ENCODE peak calls at places on chromosomes 16 and 17, in ten cellular contexts. One of them, this sample, is unnamed.

GRCh38 chr16:52383640-52384292 is 163.2 kb downstream of the TOX3 start:
- DNase-seq in colonic mucosa: no peak
- DNase-seq in neural crest cell: no peak
- DNase-seq in breast epithelium: no peak
- DNase-seq in CD8-positive, alpha-beta T cell: no peak
- DNase-seq in brain microvascular endothelial cell: no peak
- DNase-seq in GM13977: no peak
- DNase-seq in A549: no peak
- DNase-seq in CD4-positive, alpha-beta T cell: no peak
- DNase-seq in mammary epithelial cell: no peak
- DNase-seq in this sample: no peak

GRCh38 chr16:10738231-10739077 is 5.2 kb upstream of the NUBP1 start:
- DNase-seq in breast epithelium: no peak
- DNase-seq in GM13977: peak; percentile 69
- DNase-seq in brain microvascular endothelial cell: peak; percentile 81
- DNase-seq in mammary epithelial cell: peak; percentile 89
- DNase-seq in A549: peak; percentile 84
- DNase-seq in CD8-positive, alpha-beta T cell: no peak
- DNase-seq in CD4-positive, alpha-beta T cell: no peak
- DNase-seq in neural crest cell: no peak
- DNase-seq in colonic mucosa: no peak
- DNase-seq in this sample: peak; percentile 69

GRCh38 chr17:28549274-28550132 is 2.9 kb downstream of the UNC119 start:
- DNase-seq in A549: no peak
- DNase-seq in colonic mucosa: no peak
- DNase-seq in GM13977: peak; percentile 83
- DNase-seq in brain microvascular endothelial cell: no peak
- DNase-seq in neural crest cell: no peak
- DNase-seq in breast epithelium: no peak
- DNase-seq in CD4-positive, alpha-beta T cell: peak; percentile 55
- DNase-seq in CD8-positive, alpha-beta T cell: peak; percentile 51
- DNase-seq in mammary epithelial cell: no peak
- DNase-seq in this sample: no peak

GRCh38 chr16:25838724-25839186 is 147.0 kb downstream of the HS3ST4 start:
- DNase-seq in CD4-positive, alpha-beta T cell: peak; percentile 1
- DNase-seq in breast epithelium: no peak
- DNase-seq in GM13977: peak; percentile 24
- DNase-seq in neural crest cell: peak; percentile 31
- DNase-seq in colonic mucosa: peak; percentile 20
- DNase-seq in A549: peak; percentile 48
- DNase-seq in CD8-positive, alpha-beta T cell: peak; percentile 13
- DNase-seq in mammary epithelial cell: peak; percentile 13
- DNase-seq in brain microvascular endothelial cell: peak; percentile 33
- DNase-seq in this sample: no peak

GRCh38 chr17:39863918-39864746 is at the start of gene IKZF3:
- DNase-seq in CD4-positive, alpha-beta T cell: peak; percentile 73
- DNase-seq in CD8-positive, alpha-beta T cell: peak; percentile 75
- DNase-seq in mammary epithelial cell: peak; percentile 68
- DNase-seq in neural crest cell: peak; percentile 49
- DNase-seq in A549: peak; percentile 62
- DNase-seq in GM13977: peak; percentile 73
- DNase-seq in brain microvascular endothelial cell: no peak
- DNase-seq in colonic mucosa: peak; percentile 70
- DNase-seq in breast epithelium: peak; percentile 79
- DNase-seq in this sample: no peak

GRCh38 chr17:43906951-43907424 is 348 bp downstream of the MPP2 start:
- DNase-seq in CD8-positive, alpha-beta T cell: no peak
- DNase-seq in GM13977: no peak
- DNase-seq in mammary epithelial cell: no peak
- DNase-seq in brain microvascular endothelial cell: no peak
- DNase-seq in neural crest cell: no peak
- DNase-seq in colonic mucosa: no peak
- DNase-seq in breast epithelium: no peak
- DNase-seq in CD4-positive, alpha-beta T cell: no peak
- DNase-seq in A549: no peak
- DNase-seq in this sample: no peak

GRCh38 chr16:65658339-65659275 is 536.7 kb upstream of the CDH11 start:
- DNase-seq in GM13977: no peak
- DNase-seq in CD8-positive, alpha-beta T cell: no peak
- DNase-seq in neural crest cell: no peak
- DNase-seq in mammary epithelial cell: peak; percentile 95
- DNase-seq in colonic mucosa: no peak
- DNase-seq in breast epithelium: no peak
- DNase-seq in A549: peak; percentile 18
- DNase-seq in CD4-positive, alpha-beta T cell: no peak
- DNase-seq in brain microvascular endothelial cell: peak; percentile 77
- DNase-seq in this sample: no peak

GRCh38 chr16:54458923-54459322 is 172.3 kb upstream of the IRX3 start:
- DNase-seq in A549: no peak
- DNase-seq in GM13977: no peak
- DNase-seq in CD8-positive, alpha-beta T cell: no peak
- DNase-seq in breast epithelium: no peak
- DNase-seq in colonic mucosa: no peak
- DNase-seq in brain microvascular endothelial cell: no peak
- DNase-seq in neural crest cell: no peak
- DNase-seq in CD4-positive, alpha-beta T cell: no peak
- DNase-seq in mammary epithelial cell: no peak
- DNase-seq in this sample: no peak

GRCh38 chr16:72997141-72997542 is 50.8 kb downstream of the ZFHX3 start:
- DNase-seq in CD8-positive, alpha-beta T cell: no peak
- DNase-seq in breast epithelium: no peak
- DNase-seq in CD4-positive, alpha-beta T cell: no peak
- DNase-seq in neural crest cell: no peak
- DNase-seq in colonic mucosa: peak; percentile 33
- DNase-seq in GM13977: no peak
- DNase-seq in A549: no peak
- DNase-seq in mammary epithelial cell: peak; percentile 54
- DNase-seq in brain microvascular endothelial cell: no peak
- DNase-seq in this sample: no peak

GRCh38 chr16:88538366-88539060 is 31.7 kb upstream of the ZC3H18 start:
- DNase-seq in brain microvascular endothelial cell: no peak
- DNase-seq in A549: no peak
- DNase-seq in CD8-positive, alpha-beta T cell: no peak
- DNase-seq in colonic mucosa: no peak
- DNase-seq in CD4-positive, alpha-beta T cell: no peak
- DNase-seq in GM13977: no peak
- DNase-seq in neural crest cell: no peak
- DNase-seq in breast epithelium: no peak
- DNase-seq in mammary epithelial cell: no peak
- DNase-seq in this sample: no peak

GRCh38 chr16:87746178-87746577 is 19.6 kb downstream of the KLHDC4 start:
- DNase-seq in GM13977: no peak
- DNase-seq in brain microvascular endothelial cell: no peak
- DNase-seq in neural crest cell: no peak
- DNase-seq in A549: no peak
- DNase-seq in CD4-positive, alpha-beta T cell: no peak
- DNase-seq in mammary epithelial cell: no peak
- DNase-seq in colonic mucosa: no peak
- DNase-seq in CD8-positive, alpha-beta T cell: no peak
- DNase-seq in breast epithelium: no peak
- DNase-seq in this sample: no peak

DNA sequence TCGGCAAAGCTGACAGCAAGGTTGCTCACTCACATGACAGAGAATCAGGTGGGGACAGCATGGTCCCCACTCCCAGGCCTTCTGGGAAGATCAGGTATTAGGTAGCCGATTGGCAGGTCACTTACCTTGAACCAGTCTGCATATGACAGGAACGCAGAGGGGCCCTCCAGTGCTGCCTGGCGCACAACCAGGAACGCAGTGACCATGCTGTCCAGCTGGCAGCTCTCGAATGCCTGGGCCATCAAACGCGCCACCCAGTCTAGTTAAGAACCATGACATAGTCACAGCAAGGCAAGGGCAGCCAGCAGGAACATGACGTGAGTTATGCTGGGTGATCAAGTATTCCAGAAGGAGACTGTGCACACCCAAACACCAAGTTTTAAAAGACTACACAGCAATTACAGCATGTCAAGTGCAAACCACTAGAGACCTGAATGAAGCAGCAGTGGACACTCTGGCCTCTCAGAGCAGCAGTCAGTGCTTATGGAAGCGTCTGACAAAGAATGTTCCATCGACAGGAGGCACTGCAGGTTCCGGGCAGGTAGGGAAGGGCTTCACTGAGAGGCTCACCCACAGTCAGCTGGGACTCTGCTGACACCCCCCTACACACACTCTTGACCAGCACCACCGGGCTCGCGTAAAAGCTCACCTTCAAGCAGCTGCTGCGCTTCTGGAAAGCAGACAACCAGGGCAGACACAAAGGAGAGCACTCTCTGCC is 25.0 kb downstream of the FANCA start:
- DNase-seq in CD8-positive, alpha-beta T cell: no peak
- DNase-seq in GM13977: no peak
- DNase-seq in breast epithelium: no peak
- DNase-seq in A549: no peak
- DNase-seq in colonic mucosa: no peak
- DNase-seq in brain microvascular endothelial cell: no peak
- DNase-seq in neural crest cell: no peak
- DNase-seq in mammary epithelial cell: no peak
- DNase-seq in CD4-positive, alpha-beta T cell: no peak
- DNase-seq in this sample: no peak
- TF ChIP-seq CTCF in CD8-positive, alpha-beta T cell: no peak
- TF ChIP-seq CTCF in GM13977: no peak
- TF ChIP-seq CTCF in breast epithelium: no peak
- TF ChIP-seq CTCF in A549: no peak
- TF ChIP-seq CTCF in colonic mucosa: no peak
- TF ChIP-seq CTCF in brain microvascular endothelial cell: no peak
- TF ChIP-seq CTCF in neural crest cell: no peak
- TF ChIP-seq CTCF in mammary epithelial cell: no peak
- TF ChIP-seq CTCF in CD4-positive, alpha-beta T cell: no peak
- TF ChIP-seq CTCF in this sample: no peak

GRCh38 chr17:56481654-56482053 is 111.8 kb upstream of the NOG start:
- DNase-seq in brain microvascular endothelial cell: no peak
- DNase-seq in A549: no peak
- DNase-seq in CD4-positive, alpha-beta T cell: no peak
- DNase-seq in neural crest cell: no peak
- DNase-seq in GM13977: no peak
- DNase-seq in CD8-positive, alpha-beta T cell: no peak
- DNase-seq in mammary epithelial cell: no peak
- DNase-seq in colonic mucosa: no peak
- DNase-seq in breast epithelium: no peak
- DNase-seq in this sample: no peak

GRCh38 chr17:56475121-56475520 is 118.4 kb upstream of the NOG start:
- DNase-seq in GM13977: no peak
- DNase-seq in breast epithelium: no peak
- DNase-seq in A549: no peak
- DNase-seq in CD4-positive, alpha-beta T cell: no peak
- DNase-seq in brain microvascular endothelial cell: no peak
- DNase-seq in CD8-positive, alpha-beta T cell: no peak
- DNase-seq in neural crest cell: no peak
- DNase-seq in mammary epithelial cell: no peak
- DNase-seq in colonic mucosa: no peak
- DNase-seq in this sample: no peak

GRCh38 chr17:56482229-56482628 is 111.3 kb upstream of the NOG start:
- DNase-seq in brain microvascular endothelial cell: no peak
- DNase-seq in breast epithelium: no peak
- DNase-seq in neural crest cell: no peak
- DNase-seq in CD4-positive, alpha-beta T cell: no peak
- DNase-seq in GM13977: no peak
- DNase-seq in colonic mucosa: no peak
- DNase-seq in mammary epithelial cell: no peak
- DNase-seq in CD8-positive, alpha-beta T cell: no peak
- DNase-seq in A549: no peak
- DNase-seq in this sample: no peak

GRCh38 chr17:56478836-56479447 is 114.6 kb upstream of the NOG start:
- DNase-seq in breast epithelium: no peak
- DNase-seq in CD4-positive, alpha-beta T cell: no peak
- DNase-seq in neural crest cell: no peak
- DNase-seq in mammary epithelial cell: peak; percentile 32
- DNase-seq in colonic mucosa: peak; percentile 20
- DNase-seq in GM13977: peak; percentile 19
- DNase-seq in CD8-positive, alpha-beta T cell: no peak
- DNase-seq in brain microvascular endothelial cell: peak; percentile 9
- DNase-seq in A549: peak; percentile 53
- DNase-seq in this sample: no peak
- TF ChIP-seq CTCF in breast epithelium: no peak
- TF ChIP-seq CTCF in CD4-positive, alpha-beta T cell: peak; percentile 19
- TF ChIP-seq CTCF in neural crest cell: peak; percentile 68
- TF ChIP-seq CTCF in mammary epithelial cell: peak; percentile 59
- TF ChIP-seq CTCF in colonic mucosa: peak; percentile 21
- TF ChIP-seq CTCF in GM13977: peak; percentile 61
- TF ChIP-seq CTCF in CD8-positive, alpha-beta T cell: peak; percentile 55
- TF ChIP-seq CTCF in brain microvascular endothelial cell: peak; percentile 54
- TF ChIP-seq CTCF in A549: peak; percentile 59
- TF ChIP-seq CTCF in this sample: peak; percentile 47

GRCh38 chr17:71441098-71441497 is 679.7 kb upstream of the SOX9 start:
- DNase-seq in mammary epithelial cell: peak; percentile 94
- DNase-seq in A549: peak; percentile 90
- DNase-seq in colonic mucosa: peak; percentile 24
- DNase-seq in GM13977: no peak
- DNase-seq in CD4-positive, alpha-beta T cell: no peak
- DNase-seq in brain microvascular endothelial cell: peak; percentile 92
- DNase-seq in neural crest cell: no peak
- DNase-seq in breast epithelium: no peak
- DNase-seq in CD8-positive, alpha-beta T cell: no peak
- DNase-seq in this sample: no peak

GRCh38 chr17:71436479-71436878 is 684.3 kb upstream of the SOX9 start:
- DNase-seq in colonic mucosa: no peak
- DNase-seq in mammary epithelial cell: peak; percentile 60
- DNase-seq in CD4-positive, alpha-beta T cell: no peak
- DNase-seq in neural crest cell: no peak
- DNase-seq in A549: no peak
- DNase-seq in brain microvascular endothelial cell: no peak
- DNase-seq in GM13977: no peak
- DNase-seq in breast epithelium: no peak
- DNase-seq in CD8-positive, alpha-beta T cell: no peak
- DNase-seq in this sample: no peak

GRCh38 chr17:71440513-71440912 is 680.3 kb upstream of the SOX9 start:
- DNase-seq in neural crest cell: no peak
- DNase-seq in mammary epithelial cell: no peak
- DNase-seq in CD4-positive, alpha-beta T cell: no peak
- DNase-seq in CD8-positive, alpha-beta T cell: no peak
- DNase-seq in breast epithelium: no peak
- DNase-seq in brain microvascular endothelial cell: no peak
- DNase-seq in A549: peak; percentile 47
- DNase-seq in colonic mucosa: peak; percentile 26
- DNase-seq in GM13977: no peak
- DNase-seq in this sample: no peak

GRCh38 chr17:71437176-71437575 is 683.6 kb upstream of the SOX9 start:
- DNase-seq in CD4-positive, alpha-beta T cell: no peak
- DNase-seq in colonic mucosa: no peak
- DNase-seq in breast epithelium: no peak
- DNase-seq in neural crest cell: no peak
- DNase-seq in GM13977: no peak
- DNase-seq in A549: no peak
- DNase-seq in brain microvascular endothelial cell: no peak
- DNase-seq in CD8-positive, alpha-beta T cell: no peak
- DNase-seq in mammary epithelial cell: no peak
- DNase-seq in this sample: no peak

GRCh38 chr17:71438631-71439146 is 682.1 kb upstream of the SOX9 start:
- DNase-seq in mammary epithelial cell: peak; percentile 96
- DNase-seq in neural crest cell: no peak
- DNase-seq in brain microvascular endothelial cell: peak; percentile 94
- DNase-seq in CD8-positive, alpha-beta T cell: no peak
- DNase-seq in CD4-positive, alpha-beta T cell: no peak
- DNase-seq in GM13977: no peak
- DNase-seq in A549: peak; percentile 84
- DNase-seq in breast epithelium: no peak
- DNase-seq in colonic mucosa: no peak
- DNase-seq in this sample: no peak
- TF ChIP-seq CTCF in mammary epithelial cell: no peak
- TF ChIP-seq CTCF in neural crest cell: no peak
- TF ChIP-seq CTCF in brain microvascular endothelial cell: no peak
- TF ChIP-seq CTCF in CD8-positive, alpha-beta T cell: no peak
- TF ChIP-seq CTCF in CD4-positive, alpha-beta T cell: no peak
- TF ChIP-seq CTCF in GM13977: no peak
- TF ChIP-seq CTCF in A549: peak; percentile 38
- TF ChIP-seq CTCF in breast epithelium: no peak
- TF ChIP-seq CTCF in colonic mucosa: no peak
- TF ChIP-seq CTCF in this sample: peak; percentile 32

GRCh38 chr17:41496803-41497484 is 7.2 kb upstream of the KRT36 start:
- DNase-seq in mammary epithelial cell: peak; percentile 88
- DNase-seq in colonic mucosa: peak; percentile 90
- DNase-seq in CD4-positive, alpha-beta T cell: peak; percentile 33
- DNase-seq in A549: peak; percentile 91
- DNase-seq in GM13977: peak; percentile 71
- DNase-seq in CD8-positive, alpha-beta T cell: peak; percentile 46
- DNase-seq in neural crest cell: peak; percentile 56
- DNase-seq in breast epithelium: peak; percentile 86
- DNase-seq in brain microvascular endothelial cell: peak; percentile 83
- DNase-seq in this sample: no peak
- TF ChIP-seq CTCF in mammary epithelial cell: peak; percentile 97
- TF ChIP-seq CTCF in colonic mucosa: peak; percentile 78
- TF ChIP-seq CTCF in CD4-positive, alpha-beta T cell: peak; percentile 41
- TF ChIP-seq CTCF in A549: peak; percentile 80
- TF ChIP-seq CTCF in GM13977: peak; percentile 52
- TF ChIP-seq CTCF in CD8-positive, alpha-beta T cell: peak; percentile 49
- TF ChIP-seq CTCF in neural crest cell: peak; percentile 71
- TF ChIP-seq CTCF in breast epithelium: peak; percentile 86
- TF ChIP-seq CTCF in brain microvascular endothelial cell: peak; percentile 95
- TF ChIP-seq CTCF in this sample: peak; percentile 59

This sample was measured in osteocyte.